ENCODE peak calls at places on chromosomes 13 and 19, in six cellular contexts. A, U, N, R, D and O are unnamed samples.
A peak's percentile ranks its signal among the peaks of the same experiment; 100 is the strongest.

GRCh38 chr13:51832471-51833152 is 12.4 kb downstream of the TMEM272 start:
- DNase-seq in R (no peak), U (peak; percentile 51), A (peak; percentile 48), D (peak; percentile 43), N (peak; percentile 24), O (no peak)

GRCh38 chr13:48561461-48562224 is 28.8 kb upstream of the RCBTB2 start:
- DNase-seq in U (no peak), D (no peak), R (no peak), N (no peak), A (no peak), O (no peak)

GRCh38 chr19:39335168-39335567 is 675 bp downstream of the GMFG start:
- DNase-seq in D (no peak), N (no peak), U (no peak), A (no peak), R (no peak), O (no peak)

GRCh38 chr19:28644261-28644660 is 568.7 kb downstream of the UQCRFS1 start:
- DNase-seq in U (peak; percentile 6), N (no peak), A (no peak), D (no peak), R (no peak), O (no peak)

GRCh38 chr13:99657848-99658265 is 156.6 kb downstream of the TM9SF2 start:
- DNase-seq in A (peak; percentile 79), R (peak; percentile 35), U (peak; percentile 22), D (peak; percentile 73), N (peak; percentile 46), O (no peak)

GRCh38 chr19:45913874-45914830 is at the start of gene NANOS2:
- DNase-seq in N (peak; percentile 32), A (peak; percentile 84), R (no peak), D (peak; percentile 98), U (no peak), O (no peak)

GRCh38 chr13:40547545-40548322 is 118.7 kb downstream of the FOXO1 start:
- DNase-seq in R (no peak), D (no peak), A (no peak), U (no peak), N (no peak), O (no peak)

GRCh38 chr13:39226359-39226758 is 188.1 kb downstream of the NHLRC3 start:
- DNase-seq in R (no peak), N (no peak), A (no peak), U (no peak), D (peak; percentile 10), O (no peak)

GRCh38 chr13:75656590-75656989 is 20.5 kb downstream of the LMO7 start:
- DNase-seq in R (peak; percentile 50), U (no peak), N (no peak), D (no peak), A (no peak), O (no peak)

GRCh38 chr19:29003641-29004409 is 209.1 kb downstream of the UQCRFS1 start:
- DNase-seq in R (no peak), U (no peak), N (no peak), D (no peak), A (peak; percentile 60), O (no peak)

GRCh38 chr19:12867120-12868099 is 13.8 kb downstream of the DNASE2 start:
- DNase-seq in N (peak; percentile 73), A (peak; percentile 93), D (peak; percentile 94), R (peak; percentile 29), U (peak; percentile 70), O (no peak)

GRCh38 chr13:94464771-94465170 is 14.7 kb downstream of the DCT start:
- DNase-seq in R (no peak), A (no peak), N (no peak), D (no peak), U (no peak), O (no peak)

GRCh38 chr13:44768775-44769578 is 192.8 kb upstream of the TSC22D1 start:
- DNase-seq in A (no peak), U (peak; percentile 59), N (no peak), R (no peak), D (no peak), O (no peak)

GRCh38 chr19:45729774-45730388 is 815 bp downstream of the FBXO46 start:
- DNase-seq in N (peak; percentile 30), D (peak; percentile 33), A (no peak), U (peak; percentile 30), R (no peak), O (no peak)

GRCh38 chr19:45016388-45017314 is 15.4 kb downstream of the RELB start:
- DNase-seq in U (peak; percentile 75), N (peak; percentile 74), R (peak; percentile 40), A (peak; percentile 79), D (peak; percentile 92), O (peak; percentile 58)

GRCh38 chr13:93786846-93787245 is 560.2 kb downstream of the GPC6 start:
- DNase-seq in D (no peak), R (no peak), N (no peak), A (no peak), U (no peak), O (peak; percentile 32)

GRCh38 chr19:47720669-47721068 is 7.4 kb downstream of the EHD2 start:
- DNase-seq in N (no peak), D (no peak), U (no peak), A (no peak), R (no peak), O (no peak)

GRCh38 chr19:29467824-29468401 is 57.9 kb upstream of the VSTM2B start:
- DNase-seq in U (no peak), D (peak; percentile 69), N (no peak), R (no peak), A (peak; percentile 56), O (no peak)

GRCh38 chr19:28917661-28918060 is 295.3 kb downstream of the UQCRFS1 start:
- DNase-seq in U (no peak), A (no peak), D (no peak), N (no peak), R (no peak), O (no peak)

GRCh38 chr13:46339035-46339666 is 47.9 kb downstream of the RUBCNL start:
- DNase-seq in R (peak; percentile 90), N (no peak), A (no peak), U (peak; percentile 71), D (no peak), O (peak; percentile 97)

DNA sequence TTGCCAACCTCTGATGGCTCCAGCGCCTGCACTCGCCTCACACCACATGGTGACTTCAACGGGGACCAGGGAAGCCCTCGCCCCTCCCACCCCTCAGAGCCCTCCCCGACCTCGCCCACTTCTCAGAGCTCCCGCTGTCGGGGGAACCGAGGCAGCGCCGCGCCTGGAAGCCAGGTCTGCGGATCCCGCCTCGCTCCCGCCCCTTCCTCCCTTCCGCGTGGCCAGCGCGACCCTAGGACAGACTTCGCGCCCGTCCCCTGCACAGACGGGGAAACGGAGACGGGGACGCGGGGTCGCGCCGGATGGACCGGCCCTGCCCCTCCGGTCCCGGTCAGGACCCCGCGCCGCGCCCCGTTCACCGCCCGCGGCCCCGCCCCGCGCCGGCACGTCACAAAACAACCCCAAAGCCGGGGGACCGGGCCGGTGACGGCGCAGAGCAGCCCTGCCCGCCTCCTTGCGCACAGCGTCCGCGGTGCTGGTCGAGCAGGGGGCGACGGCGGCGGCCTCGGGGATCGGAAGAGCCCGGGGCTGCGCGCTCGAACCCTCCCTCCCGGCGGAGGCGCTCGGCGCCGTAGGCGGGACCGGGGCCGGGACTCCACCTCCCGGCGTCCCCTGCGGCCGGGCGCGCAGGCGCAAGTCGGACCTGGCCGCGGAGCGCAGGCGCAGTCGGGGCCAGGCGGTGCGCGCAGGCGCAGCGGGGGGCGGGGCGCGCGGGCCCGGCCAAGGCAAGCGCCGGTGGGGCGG is 379 bp upstream of the CDC34 start:
- DNase-seq in U (peak; percentile 79), N (peak; percentile 73), R (peak; percentile 49), A (peak; percentile 97), D (peak; percentile 92), O (no peak)
- TF ChIP-seq CTCF in U (no peak), N (no peak), R (no peak), A (peak; percentile 18), D (no peak), O (no peak)

GRCh38 chr13:109254271-109254670 is 532.1 kb downstream of the IRS2 start:
- DNase-seq in D (no peak), A (peak; percentile 59), U (no peak), R (no peak), N (no peak), O (no peak)
- H3K4me3 ChIP-seq in D (no peak overlapping the region), A (no peak overlapping the region), U (no peak overlapping the region), R (no peak overlapping the region), N (no peak overlapping the region), O (no peak overlapping the region)

GRCh38 chr19:36054119-36054732 is at the start of gene THAP8:
- DNase-seq in N (peak; percentile 100), A (peak; percentile 99), D (peak; percentile 99), R (peak; percentile 99), U (peak; percentile 100), O (peak; percentile 99)

GRCh38 chr19:36051637-36052036 is 2.4 kb downstream of the THAP8 start:
- DNase-seq in U (no peak), R (no peak), N (no peak), D (peak; percentile 66), A (no peak), O (no peak)

GRCh38 chr19:36049080-36049698 is 4.9 kb downstream of the THAP8 start:
- DNase-seq in U (no peak), N (no peak), A (no peak), R (no peak), D (no peak), O (no peak)

GRCh38 chr19:36047835-36048234 is 6.2 kb downstream of the THAP8 start:
- DNase-seq in U (no peak), A (no peak), D (no peak), N (no peak), R (no peak), O (no peak)

DNA sequence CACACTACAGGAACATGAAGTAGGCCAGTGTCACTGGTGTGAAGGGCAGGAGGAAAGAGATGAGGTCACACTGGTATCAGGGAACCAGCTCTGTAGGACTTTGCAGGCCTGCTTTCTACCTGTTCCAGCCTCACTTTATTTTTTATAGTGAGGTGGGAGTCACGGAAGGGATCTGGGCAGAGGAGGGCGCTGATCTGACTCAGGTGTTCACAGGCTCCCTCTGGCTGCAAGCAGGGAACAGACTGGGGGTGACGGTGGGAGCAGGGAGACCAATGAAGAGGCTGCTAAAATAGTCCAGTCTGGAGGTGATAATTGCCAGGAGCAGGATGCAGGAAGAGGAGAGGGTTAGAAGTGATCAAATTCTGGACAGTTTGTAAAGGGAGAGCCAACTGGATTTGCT is 2.8 kb downstream of the THAP8 start:
- DNase-seq in D (peak; percentile 89), U (no peak), N (no peak), A (peak; percentile 67), R (no peak), O (no peak)
- TF ChIP-seq CTCF in D (peak; percentile 97), U (no peak), N (no peak), A (peak; percentile 58), R (peak; percentile 59), O (no peak)

GRCh38 chr19:15201374-15202023 is 704 bp upstream of the NOTCH3 start:
- DNase-seq in R (no peak), D (no peak), N (no peak), A (no peak), U (no peak), O (no peak)
- H3K4me3 ChIP-seq in R (peak overlapping the region; percentile 77), D (peak overlapping the region; percentile 63), N (no peak overlapping the region), A (peak overlapping the region; percentile 72), U (no peak overlapping the region), O (no peak overlapping the region)